ENCODE peak calls at places on chromosomes 1 and 21, in five cellular contexts. V, M, Y, I and L are unnamed samples.

GRCh38 chr21:41786521-41786987 is 19.7 kb upstream of the RIPK4 start:
- DNase-seq in Y (no peak), M (no peak), V (peak; percentile 97), I (no peak), L (no peak)

GRCh38 chr1:31779687-31780086 is 15.5 kb upstream of the ADGRB2 start:
- DNase-seq in M (no peak), Y (no peak), V (no peak), I (no peak), L (no peak)

GRCh38 chr1:161910516-161911077 is 113.1 kb downstream of the OLFML2B start:
- DNase-seq in V (no peak), Y (no peak), M (no peak), I (no peak), L (no peak)

GRCh38 chr21:36260030-36260787 is 59.8 kb upstream of the MORC3 start:
- DNase-seq in V (peak; percentile 52), M (peak; percentile 54), Y (peak; percentile 14), I (peak; percentile 64), L (peak; percentile 84)

GRCh38 chr1:112540395-112540794 is 31.6 kb downstream of the WNT2B start:
- DNase-seq in M (no peak), Y (no peak), V (no peak), I (no peak), L (no peak)

GRCh38 chr1:78650114-78650513 is 483 bp downstream of the IFI44 start:
- DNase-seq in V (no peak), I (no peak), Y (no peak), M (no peak), L (no peak)

GRCh38 chr1:11286735-11287410 is 13.9 kb downstream of the UBIAD1 start:
- DNase-seq in I (no peak), M (no peak), Y (no peak), V (no peak), L (no peak)

GRCh38 chr1:167221126-167221803 is 579 bp downstream of the POU2F1 start:
- DNase-seq in V (no peak), M (no peak), I (no peak), Y (no peak), L (no peak)

GRCh38 chr1:228400237-228400651 is 6.4 kb downstream of the TRIM11 start:
- DNase-seq in Y (no peak), M (no peak), V (no peak), I (no peak), L (no peak)

GRCh38 chr1:150873521-150873920 is 2.9 kb downstream of the ARNT start:
- DNase-seq in M (no peak), V (no peak), Y (no peak), I (no peak), L (no peak)

GRCh38 chr1:43284711-43285110 is 670 bp downstream of the C1orf210 start:
- DNase-seq in I (no peak), Y (no peak), M (no peak), V (no peak), L (no peak)

GRCh38 chr1:160608941-160609340 is 29.6 kb upstream of the CD84 start:
- DNase-seq in M (no peak), Y (no peak), V (no peak), I (no peak), L (no peak)

GRCh38 chr1:199512037-199512710 is 515.3 kb upstream of the NR5A2 start:
- DNase-seq in I (no peak), Y (no peak), M (no peak), V (no peak), L (no peak)

GRCh38 chr1:159005676-159006075 is 4.0 kb upstream of the IFI16 start:
- DNase-seq in Y (peak; percentile 54), M (no peak), I (no peak), V (no peak), L (peak; percentile 72)

GRCh38 chr1:30675761-30676160 is 47.6 kb downstream of the MATN1 start:
- DNase-seq in M (peak; percentile 74), I (no peak), Y (no peak), V (no peak), L (no peak)

GRCh38 chr1:28890836-28891235 is 23.5 kb upstream of the EPB41 start:
- DNase-seq in Y (no peak), M (no peak), I (no peak), V (no peak), L (no peak)

GRCh38 chr1:84442256-84442655 is 36.8 kb upstream of the RPF1 start:
- DNase-seq in M (peak; percentile 100), Y (peak; percentile 67), V (peak; percentile 37), I (peak; percentile 72), L (peak; percentile 96)